ENCODE peak calls at places on chromosomes 5 and 9, in six cellular contexts. One of them, this sample, is unnamed.

GRCh38 chr9:81224166-81224858 is 465.0 kb downstream of the TLE1 start:
- DNase-seq in stimulated activated CD8-positive, alpha-beta memory T cell treated with anti-CD3 and anti-CD28 coated beads, Interleukin-2, amount 100 ng/mL, for 48 hours: no peak
- DNase-seq in stimulated activated CD4-positive, alpha-beta T cell treated with anti-CD3 and anti-CD28 coated beads, Interleukin-12 subunit alpha, Interleukin-12 subunit beta, amount 100 ng/mL, for 48 hours: no peak
- DNase-seq in activated naive CD8-positive, alpha-beta T cell treated with anti-CD3 and anti-CD28 coated beads, Interleukin-2, amount 50 U/mL, for 24 hours: no peak
- DNase-seq in ascending aorta: no peak
- DNase-seq in SW 1271: no peak
- DNase-seq in this sample: no peak

GRCh38 chr5:75484605-75485004 is 26.8 kb downstream of the CERT1 start:
- DNase-seq in stimulated activated CD8-positive, alpha-beta memory T cell treated with anti-CD3 and anti-CD28 coated beads, Interleukin-2, amount 100 ng/mL, for 48 hours: no peak
- DNase-seq in stimulated activated CD4-positive, alpha-beta T cell treated with anti-CD3 and anti-CD28 coated beads, Interleukin-12 subunit alpha, Interleukin-12 subunit beta, amount 100 ng/mL, for 48 hours: no peak
- DNase-seq in activated naive CD8-positive, alpha-beta T cell treated with anti-CD3 and anti-CD28 coated beads, Interleukin-2, amount 50 U/mL, for 24 hours: no peak
- DNase-seq in ascending aorta: no peak
- DNase-seq in SW 1271: no peak
- DNase-seq in this sample: no peak

GRCh38 chr9:2072752-2073405 is 57.7 kb downstream of the SMARCA2 start:
- DNase-seq in stimulated activated CD8-positive, alpha-beta memory T cell treated with anti-CD3 and anti-CD28 coated beads, Interleukin-2, amount 100 ng/mL, for 48 hours: no peak
- DNase-seq in stimulated activated CD4-positive, alpha-beta T cell treated with anti-CD3 and anti-CD28 coated beads, Interleukin-12 subunit alpha, Interleukin-12 subunit beta, amount 100 ng/mL, for 48 hours: no peak
- DNase-seq in activated naive CD8-positive, alpha-beta T cell treated with anti-CD3 and anti-CD28 coated beads, Interleukin-2, amount 50 U/mL, for 24 hours: no peak
- DNase-seq in ascending aorta: no peak
- DNase-seq in SW 1271: no peak
- DNase-seq in this sample: no peak

GRCh38 chr9:134026561-134026960 is 1.3 kb downstream of the BRD3OS start:
- DNase-seq in stimulated activated CD8-positive, alpha-beta memory T cell treated with anti-CD3 and anti-CD28 coated beads, Interleukin-2, amount 100 ng/mL, for 48 hours: no peak
- DNase-seq in stimulated activated CD4-positive, alpha-beta T cell treated with anti-CD3 and anti-CD28 coated beads, Interleukin-12 subunit alpha, Interleukin-12 subunit beta, amount 100 ng/mL, for 48 hours: no peak
- DNase-seq in activated naive CD8-positive, alpha-beta T cell treated with anti-CD3 and anti-CD28 coated beads, Interleukin-2, amount 50 U/mL, for 24 hours: no peak
- DNase-seq in ascending aorta: no peak
- DNase-seq in SW 1271: no peak
- DNase-seq in this sample: no peak

GRCh38 chr5:143133721-143134120 is 269.8 kb downstream of the NR3C1 start:
- DNase-seq in stimulated activated CD8-positive, alpha-beta memory T cell treated with anti-CD3 and anti-CD28 coated beads, Interleukin-2, amount 100 ng/mL, for 48 hours: no peak
- DNase-seq in stimulated activated CD4-positive, alpha-beta T cell treated with anti-CD3 and anti-CD28 coated beads, Interleukin-12 subunit alpha, Interleukin-12 subunit beta, amount 100 ng/mL, for 48 hours: no peak
- DNase-seq in activated naive CD8-positive, alpha-beta T cell treated with anti-CD3 and anti-CD28 coated beads, Interleukin-2, amount 50 U/mL, for 24 hours: no peak
- DNase-seq in ascending aorta: no peak
- DNase-seq in SW 1271: no peak
- DNase-seq in this sample: no peak

GRCh38 chr5:54834121-54834842 is 151.1 kb downstream of the ESM1 start:
- DNase-seq in stimulated activated CD8-positive, alpha-beta memory T cell treated with anti-CD3 and anti-CD28 coated beads, Interleukin-2, amount 100 ng/mL, for 48 hours: no peak
- DNase-seq in stimulated activated CD4-positive, alpha-beta T cell treated with anti-CD3 and anti-CD28 coated beads, Interleukin-12 subunit alpha, Interleukin-12 subunit beta, amount 100 ng/mL, for 48 hours: no peak
- DNase-seq in activated naive CD8-positive, alpha-beta T cell treated with anti-CD3 and anti-CD28 coated beads, Interleukin-2, amount 50 U/mL, for 24 hours: no peak
- DNase-seq in ascending aorta: no peak
- DNase-seq in SW 1271: no peak
- DNase-seq in this sample: no peak

GRCh38 chr5:54822331-54822700 is 163.1 kb downstream of the ESM1 start:
- DNase-seq in stimulated activated CD8-positive, alpha-beta memory T cell treated with anti-CD3 and anti-CD28 coated beads, Interleukin-2, amount 100 ng/mL, for 48 hours: no peak
- DNase-seq in stimulated activated CD4-positive, alpha-beta T cell treated with anti-CD3 and anti-CD28 coated beads, Interleukin-12 subunit alpha, Interleukin-12 subunit beta, amount 100 ng/mL, for 48 hours: no peak
- DNase-seq in activated naive CD8-positive, alpha-beta T cell treated with anti-CD3 and anti-CD28 coated beads, Interleukin-2, amount 50 U/mL, for 24 hours: no peak
- DNase-seq in ascending aorta: no peak
- DNase-seq in SW 1271: no peak
- DNase-seq in this sample: no peak

GRCh38 chr9:72383978-72384709 is 19.1 kb upstream of the ZFAND5 start:
- DNase-seq in stimulated activated CD8-positive, alpha-beta memory T cell treated with anti-CD3 and anti-CD28 coated beads, Interleukin-2, amount 100 ng/mL, for 48 hours: no peak
- DNase-seq in stimulated activated CD4-positive, alpha-beta T cell treated with anti-CD3 and anti-CD28 coated beads, Interleukin-12 subunit alpha, Interleukin-12 subunit beta, amount 100 ng/mL, for 48 hours: no peak
- DNase-seq in activated naive CD8-positive, alpha-beta T cell treated with anti-CD3 and anti-CD28 coated beads, Interleukin-2, amount 50 U/mL, for 24 hours: no peak
- DNase-seq in ascending aorta: no peak
- DNase-seq in SW 1271: no peak
- DNase-seq in this sample: no peak

GRCh38 chr9:129946596-129946995 is 96.4 kb downstream of the FNBP1 start:
- DNase-seq in stimulated activated CD8-positive, alpha-beta memory T cell treated with anti-CD3 and anti-CD28 coated beads, Interleukin-2, amount 100 ng/mL, for 48 hours: no peak
- DNase-seq in stimulated activated CD4-positive, alpha-beta T cell treated with anti-CD3 and anti-CD28 coated beads, Interleukin-12 subunit alpha, Interleukin-12 subunit beta, amount 100 ng/mL, for 48 hours: no peak
- DNase-seq in activated naive CD8-positive, alpha-beta T cell treated with anti-CD3 and anti-CD28 coated beads, Interleukin-2, amount 50 U/mL, for 24 hours: no peak
- DNase-seq in ascending aorta: no peak
- DNase-seq in SW 1271: no peak
- DNase-seq in this sample: no peak

GRCh38 chr5:76084496-76085285 is 1.5 kb downstream of the SV2C start:
- DNase-seq in stimulated activated CD8-positive, alpha-beta memory T cell treated with anti-CD3 and anti-CD28 coated beads, Interleukin-2, amount 100 ng/mL, for 48 hours: no peak
- DNase-seq in stimulated activated CD4-positive, alpha-beta T cell treated with anti-CD3 and anti-CD28 coated beads, Interleukin-12 subunit alpha, Interleukin-12 subunit beta, amount 100 ng/mL, for 48 hours: no peak
- DNase-seq in activated naive CD8-positive, alpha-beta T cell treated with anti-CD3 and anti-CD28 coated beads, Interleukin-2, amount 50 U/mL, for 24 hours: peak
- DNase-seq in ascending aorta: no peak
- DNase-seq in SW 1271: no peak
- DNase-seq in this sample: peak

GRCh38 chr9:136808075-136808780 is 480 bp downstream of the RABL6 start:
- DNase-seq in stimulated activated CD8-positive, alpha-beta memory T cell treated with anti-CD3 and anti-CD28 coated beads, Interleukin-2, amount 100 ng/mL, for 48 hours: peak
- DNase-seq in stimulated activated CD4-positive, alpha-beta T cell treated with anti-CD3 and anti-CD28 coated beads, Interleukin-12 subunit alpha, Interleukin-12 subunit beta, amount 100 ng/mL, for 48 hours: no peak
- DNase-seq in activated naive CD8-positive, alpha-beta T cell treated with anti-CD3 and anti-CD28 coated beads, Interleukin-2, amount 50 U/mL, for 24 hours: peak
- DNase-seq in ascending aorta: no peak
- DNase-seq in SW 1271: no peak
- DNase-seq in this sample: peak

GRCh38 chr9:73583590-73583989 is 431.9 kb downstream of the ANXA1 start:
- DNase-seq in stimulated activated CD8-positive, alpha-beta memory T cell treated with anti-CD3 and anti-CD28 coated beads, Interleukin-2, amount 100 ng/mL, for 48 hours: no peak
- DNase-seq in stimulated activated CD4-positive, alpha-beta T cell treated with anti-CD3 and anti-CD28 coated beads, Interleukin-12 subunit alpha, Interleukin-12 subunit beta, amount 100 ng/mL, for 48 hours: no peak
- DNase-seq in activated naive CD8-positive, alpha-beta T cell treated with anti-CD3 and anti-CD28 coated beads, Interleukin-2, amount 50 U/mL, for 24 hours: no peak
- DNase-seq in ascending aorta: no peak
- DNase-seq in SW 1271: peak
- DNase-seq in this sample: no peak